ENCODE peak calls at places on chromosomes 2 and 18, in six cellular contexts. F, D, Y, J, N and X are unnamed samples.

GRCh38 chr2:69083126-69083733 is 70.3 kb downstream of the ANTXR1 start:
- DNase-seq in F (no peak), D (no peak), Y (no peak), J (no peak), N (no peak), X (no peak)

GRCh38 chr2:76169289-76169688 is 458.6 kb upstream of the GCFC2 start:
- DNase-seq in F (no peak), D (no peak), Y (no peak), J (no peak), N (no peak), X (no peak)

GRCh38 chr2:31235504-31235902 is 1.6 kb downstream of the EHD3 start:
- DNase-seq in F (no peak), D (no peak), Y (peak; percentile 90), J (no peak), N (no peak), X (peak; percentile 13)

GRCh38 chr2:112630268-112630667 is 15.5 kb upstream of the SLC20A1 start:
- DNase-seq in F (no peak), D (no peak), Y (no peak), J (no peak), N (no peak), X (no peak)

GRCh38 chr2:124027182-124027581 is 2.1 kb downstream of the CNTNAP5 start:
- DNase-seq in F (peak; percentile 50), D (no peak), Y (peak; percentile 35), J (no peak), N (no peak), X (no peak)

GRCh38 chr2:208248601-208249000 is 6.3 kb downstream of the IDH1 start:
- DNase-seq in F (no peak), D (no peak), Y (no peak), J (no peak), N (no peak), X (no peak)

GRCh38 chr2:168033966-168034365 is 213.4 kb downstream of the STK39 start:
- DNase-seq in F (no peak), D (no peak), Y (no peak), J (no peak), N (no peak), X (no peak)

GRCh38 chr2:54565551-54565950 is 109.4 kb downstream of the SPTBN1 start:
- DNase-seq in F (no peak), D (no peak), Y (no peak), J (no peak), N (no peak), X (no peak)

GRCh38 chr2:121095257-121096080 is 189.5 kb downstream of the TFCP2L1 start:
- DNase-seq in F (peak; percentile 73), D (no peak), Y (peak; percentile 64), J (peak; percentile 45), N (peak; percentile 87), X (peak; percentile 70)

GRCh38 chr2:27237341-27237945 is 20.3 kb downstream of the CAD start:
- DNase-seq in F (no peak), D (no peak), Y (no peak), J (no peak), N (no peak), X (no peak)

GRCh38 chr2:47007826-47008225 is 92.2 kb upstream of the MCFD2 start:
- DNase-seq in F (no peak), D (no peak), Y (no peak), J (no peak), N (no peak), X (no peak)

GRCh38 chr2:28209864-28210263 is 182.8 kb upstream of the FOSL2 start:
- DNase-seq in F (no peak), D (no peak), Y (no peak), J (no peak), N (no peak), X (no peak)

GRCh38 chr18:22639026-22639463 is 221.3 kb upstream of the CTAGE1 start:
- DNase-seq in F (no peak), D (no peak), Y (peak; percentile 90), J (no peak), N (no peak), X (no peak)

GRCh38 chr2:223523541-223523940 is 78.6 kb downstream of the SCG2 start:
- DNase-seq in F (no peak), D (no peak), Y (peak; percentile 67), J (no peak), N (no peak), X (no peak)

GRCh38 chr18:34651586-34652369 is 58.3 kb upstream of the DTNA start:
- DNase-seq in F (no peak), D (no peak), Y (no peak), J (no peak), N (no peak), X (no peak)

GRCh38 chr2:122100371-122101150 is 345.1 kb downstream of the TSN start:
- DNase-seq in F (no peak), D (no peak), Y (no peak), J (no peak), N (no peak), X (no peak)

GRCh38 chr18:79914614-79915160 is 36.8 kb downstream of the SLC66A2 start:
- DNase-seq in F (no peak), D (no peak), Y (no peak), J (no peak), N (no peak), X (no peak)

GRCh38 chr2:38709515-38710194 is 41.5 kb downstream of the SRSF7 start:
- DNase-seq in F (no peak), D (no peak), Y (no peak), J (no peak), N (no peak), X (no peak)

GRCh38 chr2:59804662-59805258 is 748.7 kb downstream of the BCL11A start:
- DNase-seq in F (no peak), D (no peak), Y (no peak), J (no peak), N (no peak), X (no peak)

GRCh38 chr2:11784747-11785610 is 38.5 kb downstream of the LPIN1 start:
- DNase-seq in F (peak; percentile 70), D (peak; percentile 38), Y (peak; percentile 41), J (peak; percentile 33), N (peak; percentile 86), X (peak; percentile 50)

GRCh38 chr2:149828506-149829210 is 241.1 kb upstream of the MMADHC start:
- DNase-seq in F (no peak), D (no peak), Y (no peak), J (no peak), N (no peak), X (no peak)

GRCh38 chr18:36650906-36651305 is 177.9 kb downstream of the TPGS2 start:
- DNase-seq in F (no peak), D (no peak), Y (no peak), J (no peak), N (no peak), X (no peak)

GRCh38 chr2:218860950-218861381 is 1.4 kb downstream of the WNT6 start:
- DNase-seq in F (no peak), D (no peak), Y (peak; percentile 20), J (peak; percentile 68), N (no peak), X (peak; percentile 85)

GRCh38 chr2:68412127-68412819 is 47.2 kb downstream of the PLEK start:
- DNase-seq in F (no peak), D (no peak), Y (no peak), J (no peak), N (no peak), X (no peak)

GRCh38 chr2:64192570-64193192 is 48.5 kb upstream of the PELI1 start:
- DNase-seq in F (no peak), D (no peak), Y (no peak), J (no peak), N (no peak), X (no peak)

GRCh38 chr2:188983427-188984101 is 9.4 kb downstream of the COL3A1 start:
- DNase-seq in F (no peak), D (no peak), Y (peak; percentile 68), J (no peak), N (no peak), X (no peak)
- TF ChIP-seq CTCF in F (peak; percentile 73), D (no peak), Y (peak; percentile 51), J (no peak), N (no peak), X (peak; percentile 57)

DNA sequence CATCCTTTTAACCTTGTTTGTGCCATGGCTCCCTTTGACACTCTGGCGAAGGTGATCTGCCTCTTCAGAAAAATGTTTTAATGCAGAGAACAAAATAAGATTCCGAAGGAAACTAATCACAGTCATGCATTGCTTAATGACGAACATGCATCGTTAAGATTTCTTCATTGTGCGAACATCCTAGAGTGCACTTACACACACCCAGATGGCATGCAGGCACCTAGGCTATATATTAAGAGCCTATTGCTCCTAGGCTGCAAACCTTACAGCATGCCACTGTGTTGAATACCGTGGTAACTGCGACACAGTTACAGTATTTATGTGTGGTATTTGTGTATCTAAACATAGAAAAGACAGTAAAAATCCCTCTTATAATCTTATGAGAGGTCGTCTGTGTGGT is 8.3 kb downstream of the ASAP2 start:
- DNase-seq in F (no peak), D (no peak), Y (no peak), J (no peak), N (no peak), X (no peak)
- TF ChIP-seq CTCF in F (no peak), D (no peak), Y (no peak), J (no peak), N (no peak), X (no peak)

GRCh38 chr18:2570772-2571199 is 519 bp downstream of the METTL4 start:
- DNase-seq in F (peak; percentile 66), D (peak; percentile 52), Y (peak; percentile 79), J (peak; percentile 66), N (peak; percentile 88), X (peak; percentile 69)
- TF ChIP-seq CTCF in F (no peak), D (no peak), Y (peak; percentile 15), J (no peak), N (no peak), X (no peak)

DNA sequence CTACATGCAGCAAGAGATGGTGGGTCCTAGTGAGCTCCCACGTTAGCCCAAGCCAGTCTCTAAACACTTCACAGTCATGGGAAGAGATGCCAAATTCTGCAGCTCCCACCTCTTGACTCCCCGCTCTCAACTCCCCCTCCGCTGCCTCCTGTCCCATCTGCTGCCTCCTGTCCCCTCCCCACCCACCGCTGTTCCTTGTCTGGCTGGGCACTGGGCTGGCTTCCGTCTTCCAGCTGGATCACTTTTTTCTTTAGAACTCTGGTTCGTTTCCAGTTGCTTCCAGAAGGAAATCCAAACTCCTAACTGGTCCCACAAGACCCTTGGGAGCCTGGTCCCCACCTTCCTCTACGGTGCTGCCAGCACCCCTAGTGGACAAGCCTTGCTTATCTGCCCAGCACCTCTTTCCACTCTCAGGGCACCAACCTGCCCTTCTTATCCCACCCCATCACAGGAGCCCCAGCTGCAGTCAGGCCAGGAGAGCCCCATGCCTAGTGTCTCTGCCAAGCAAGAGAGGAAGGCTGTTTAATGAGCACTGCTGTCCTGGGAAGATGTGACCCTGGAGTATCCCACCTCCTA is 12.1 kb upstream of the TWIST2 start:
- DNase-seq in F (no peak), D (no peak), Y (no peak), J (no peak), N (no peak), X (no peak)
- TF ChIP-seq CTCF in F (no peak), D (no peak), Y (peak; percentile 41), J (no peak), N (no peak), X (no peak)

DNA sequence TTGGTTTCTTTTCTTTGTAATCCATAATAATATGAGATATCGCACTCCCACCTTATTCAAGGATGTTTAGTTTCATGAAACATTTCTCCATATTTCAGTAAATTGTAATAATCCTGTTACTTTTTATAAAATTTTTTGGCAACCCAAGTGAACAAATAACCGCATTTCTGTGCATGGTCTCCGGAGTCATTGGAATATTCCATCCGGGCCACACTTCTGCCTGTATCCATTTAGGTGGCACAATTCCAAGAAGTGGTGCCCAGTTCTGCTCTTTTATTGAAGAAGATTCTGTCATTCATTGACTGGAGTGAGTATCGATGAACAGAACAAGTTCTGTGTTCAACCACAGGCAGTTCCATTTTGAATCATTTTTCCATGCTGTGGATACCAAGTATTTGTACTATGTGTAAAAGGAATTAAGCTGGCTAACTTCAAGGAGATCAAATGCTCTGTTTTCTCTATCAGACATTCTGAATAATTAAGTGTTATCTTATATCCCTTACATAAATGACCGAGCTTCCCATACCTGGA is 26.6 kb upstream of the ICOS start:
- DNase-seq in F (no peak), D (no peak), Y (no peak), J (no peak), N (no peak), X (no peak)
- TF ChIP-seq CTCF in F (no peak), D (peak; percentile 36), Y (no peak), J (no peak), N (no peak), X (no peak)